ENCODE peak calls at places on chromosome 20, in seven cellular contexts. K is tibial nerve, J is left ventricle myocardium inferior, D is PC-3, C is cardiac muscle cell, N is pancreas, F is H1. V is an unnamed sample.
A peak's percentile ranks its signal among the peaks of the same experiment; 100 is the strongest.

GRCh38 chr20:47799116-47799715 is 13.9 kb upstream of the SULF2 start:
- DNase-seq in F (no peak), C (no peak), K (no peak), D (no peak), J (no peak), N (no peak), V (peak; percentile 64)

GRCh38 chr20:57417830-57418780 is 26.9 kb downstream of the RBM38 start:
- DNase-seq in K (no peak), C (no peak), J (no peak), N (peak; percentile 6), F (no peak), D (no peak), V (no peak)

GRCh38 chr20:20037960-20038359 is 14.3 kb downstream of the CRNKL1 start:
- DNase-seq in K (no peak), F (no peak), D (no peak), C (no peak), J (no peak), N (no peak), V (no peak)

GRCh38 chr20:47456952-47457724 is 44.5 kb upstream of the NCOA3 start:
- DNase-seq in D (peak; percentile 87), C (no peak), J (no peak), K (no peak), N (no peak), F (no peak), V (no peak)

GRCh38 chr20:9344080-9344920 is 170.1 kb upstream of the LAMP5 start:
- DNase-seq in D (peak; percentile 47), K (no peak), C (no peak), N (no peak), J (no peak), F (no peak), V (peak; percentile 62)

GRCh38 chr20:25040438-25040831 is 17.5 kb downstream of the ACSS1 start:
- DNase-seq in F (no peak), J (no peak), C (no peak), D (peak; percentile 45), K (peak; percentile 70), N (peak; percentile 56), V (peak; percentile 57)

GRCh38 chr20:35710884-35711587 is 11.8 kb downstream of the ROMO1 start:
- DNase-seq in F (no peak), C (no peak), J (no peak), K (no peak), D (no peak), N (no peak), V (no peak)

GRCh38 chr20:6162239-6162638 is 39.4 kb upstream of the FERMT1 start:
- DNase-seq in N (peak; percentile 27), C (peak; percentile 56), F (no peak), J (peak; percentile 70), D (no peak), K (peak; percentile 76), V (peak; percentile 25)

DNA sequence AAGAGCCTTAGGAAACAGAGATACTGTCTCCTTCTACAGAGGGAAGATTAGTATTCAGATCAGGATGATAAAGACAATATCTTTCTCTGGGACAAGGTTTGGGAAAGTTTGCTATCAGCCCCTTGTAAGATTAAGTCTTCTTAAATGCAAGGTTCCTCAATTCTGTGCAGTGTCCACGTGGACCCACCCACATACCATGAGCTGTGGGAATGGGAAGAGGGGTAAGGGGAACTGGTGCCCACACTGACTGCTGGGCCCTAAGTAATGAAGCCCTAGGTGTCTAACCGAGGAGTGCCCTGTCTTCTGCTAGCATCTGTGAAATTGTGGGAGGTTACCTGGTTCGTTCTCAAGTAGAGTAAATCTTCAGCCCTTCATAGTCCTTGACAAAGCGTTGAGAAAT is 5.8 kb upstream of the SSTR4 start:
- DNase-seq in D (no peak), F (no peak), K (no peak), N (no peak), C (no peak), J (no peak), V (no peak)
- H3K9me3 ChIP-seq in D (no peaks in the 10 kb centered on the region), F (no peaks in the 10 kb centered on the region), K (no peaks in the 10 kb centered on the region), N (no peaks in the 10 kb centered on the region), C (no peaks in the 10 kb centered on the region), J (no peaks in the 10 kb centered on the region), V (no peaks in the 10 kb centered on the region)

DNA sequence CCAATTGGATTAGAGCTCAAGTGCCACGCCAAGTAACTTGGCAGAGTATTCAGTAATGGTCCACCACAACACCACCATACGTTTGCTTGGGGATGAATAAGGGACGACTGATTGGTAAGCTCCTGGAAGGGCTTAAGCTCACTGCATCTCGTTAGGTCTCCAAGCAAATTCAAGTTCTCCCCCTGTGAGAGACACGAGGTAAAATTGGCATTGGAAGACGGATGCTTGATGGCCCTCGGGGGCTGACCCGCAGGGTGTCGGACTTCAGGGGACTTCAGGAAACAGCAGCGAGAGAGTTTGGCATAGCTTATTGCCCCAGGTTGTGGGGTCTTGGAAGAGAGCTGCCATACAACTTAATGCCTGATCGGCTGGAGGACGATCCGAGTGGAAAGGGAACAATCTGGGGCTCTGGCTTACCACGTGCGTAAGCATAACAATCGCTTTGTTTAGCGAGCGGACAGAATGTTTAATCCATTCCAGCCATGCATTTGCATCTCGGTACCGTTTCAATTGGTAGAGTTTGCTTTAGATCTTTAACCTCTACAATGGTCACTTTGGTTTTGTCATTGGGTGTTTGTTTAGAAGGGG is 4.8 kb upstream of the ZNFX1 start:
- DNase-seq in D (no peak), N (no peak), J (no peak), C (no peak), F (no peak), K (no peak), V (peak; percentile 41)
- H3K9me3 ChIP-seq in D (peaks cover 36% of the 10 kb centered on the region), N (no peaks in the 10 kb centered on the region), J (peaks cover 64% of the 10 kb centered on the region), C (no peaks in the 10 kb centered on the region), F (no peaks in the 10 kb centered on the region), K (peaks cover 63% of the 10 kb centered on the region), V (peaks cover 12% of the 10 kb centered on the region)

GRCh38 chr20:30937790-30938189 is 319.7 kb upstream of the DEFB115 start:
- DNase-seq in D (no peak), F (no peak), N (no peak), C (no peak), J (no peak), K (no peak), V (no peak)
- H3K9me3 ChIP-seq in D (peaks cover 8% of the 10 kb centered on the region), F (peaks cover 23% of the 10 kb centered on the region), N (no peaks in the 10 kb centered on the region), C (peaks cover 4% of the 10 kb centered on the region), J (peaks cover 88% of the 10 kb centered on the region), K (peaks cover 32% of the 10 kb centered on the region), V (no peaks in the 10 kb centered on the region)

GRCh38 chr20:41587956-41588355 is 30.2 kb downstream of the CHD6 start:
- DNase-seq in J (no peak), C (no peak), F (no peak), K (no peak), N (no peak), D (peak; percentile 78), V (no peak)
- H3K9me3 ChIP-seq in J (peaks cover 47% of the 10 kb centered on the region), C (no peaks in the 10 kb centered on the region), F (peaks cover 10% of the 10 kb centered on the region), K (peaks cover 37% of the 10 kb centered on the region), N (no peaks in the 10 kb centered on the region), D (no peaks in the 10 kb centered on the region), V (peaks cover 37% of the 10 kb centered on the region)

GRCh38 chr20:62105592-62105991 is 16.7 kb upstream of the LSM14B start:
- DNase-seq in N (no peak), K (no peak), F (no peak), C (no peak), D (no peak), J (no peak), V (no peak)
- H3K9me3 ChIP-seq in N (no peaks in the 10 kb centered on the region), K (peaks cover 92% of the 10 kb centered on the region), F (peaks cover 12% of the 10 kb centered on the region), C (no peaks in the 10 kb centered on the region), D (peaks cover 11% of the 10 kb centered on the region), J (peaks cover 66% of the 10 kb centered on the region), V (peaks cover 28% of the 10 kb centered on the region)

GRCh38 chr20:55961351-55962320 is 43.7 kb downstream of the CBLN4 start:
- DNase-seq in N (no peak), C (no peak), J (no peak), D (no peak), F (no peak), K (peak; percentile 58), V (no peak)
- H3K9me3 ChIP-seq in N (no peaks in the 10 kb centered on the region), C (peaks cover 5% of the 10 kb centered on the region), J (peaks cover 11% of the 10 kb centered on the region), D (peaks cover 45% of the 10 kb centered on the region), F (peaks cover 58% of the 10 kb centered on the region), K (no peaks in the 10 kb centered on the region), V (no peaks in the 10 kb centered on the region)

DNA sequence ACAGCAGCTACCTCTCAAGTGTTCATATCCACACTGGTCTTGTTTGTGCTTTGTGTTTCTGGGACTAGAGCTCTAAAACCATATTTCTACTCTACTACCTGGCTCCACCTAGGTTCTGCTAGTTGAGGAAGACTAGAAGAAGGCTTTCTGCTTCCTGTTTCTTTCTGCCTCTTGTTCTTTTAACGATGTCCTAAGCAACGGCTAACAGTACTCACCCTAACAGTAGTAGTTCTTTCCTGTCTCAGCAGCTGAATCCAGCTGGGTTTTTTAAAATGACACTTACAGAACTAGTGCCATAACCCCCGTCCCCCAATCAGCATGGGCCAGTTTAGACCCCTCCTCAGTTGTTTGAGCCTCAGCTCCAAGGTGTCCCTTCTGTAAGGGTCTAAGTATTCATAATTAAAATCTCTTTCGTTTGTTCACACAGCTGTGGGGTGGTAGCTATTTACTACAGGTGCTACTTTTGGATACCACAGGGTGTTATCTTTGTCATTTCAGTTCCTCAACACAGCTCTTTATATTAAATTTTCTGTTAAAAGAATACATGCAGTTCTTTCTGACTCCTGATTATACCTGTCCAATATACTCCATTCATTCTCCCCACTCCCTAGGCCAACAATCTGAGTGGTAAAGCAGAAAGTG is 790.2 kb downstream of the DHX35 start:
- DNase-seq in C (no peak), N (no peak), K (no peak), F (no peak), J (no peak), D (no peak), V (no peak)
- H3K9me3 ChIP-seq in C (no peaks in the 10 kb centered on the region), N (no peaks in the 10 kb centered on the region), K (peaks cover 27% of the 10 kb centered on the region), F (no peaks in the 10 kb centered on the region), J (peaks cover 28% of the 10 kb centered on the region), D (peaks cover 25% of the 10 kb centered on the region), V (no peaks in the 10 kb centered on the region)